ENCODE peak calls at places on chromosome 11, in ten cellular contexts. One of them, this sample, is unnamed. For H4K20me1, the result is how much of the 10 kb centered on the place peaks cover.

GRCh38 chr11:128716661-128717210 is 22.9 kb downstream of the FLI1 start:
- DNase-seq in H9: no peak
- DNase-seq in IMR-90: peak
- DNase-seq in keratinocyte: no peak
- DNase-seq in fibroblast of lung: peak
- DNase-seq in SK-N-SH: no peak
- DNase-seq in OCI-LY7: peak
- DNase-seq in Karpas-422: no peak
- DNase-seq in mammary epithelial cell: no peak
- DNase-seq in HepG2: no peak
- DNase-seq in this sample: peak

GRCh38 chr11:3849297-3849874 is 6.1 kb upstream of the STIM1 start:
- DNase-seq in OCI-LY7: peak
- DNase-seq in Karpas-422: peak
- DNase-seq in fibroblast of lung: no peak
- DNase-seq in SK-N-SH: peak
- DNase-seq in IMR-90: peak
- DNase-seq in HepG2: peak
- DNase-seq in mammary epithelial cell: peak
- DNase-seq in H9: no peak
- DNase-seq in keratinocyte: no peak
- DNase-seq in this sample: peak

GRCh38 chr11:119011476-119011875 is 6.7 kb downstream of the RPS25 start:
- DNase-seq in SK-N-SH: no peak
- DNase-seq in IMR-90: no peak
- DNase-seq in HepG2: no peak
- DNase-seq in fibroblast of lung: no peak
- DNase-seq in mammary epithelial cell: no peak
- DNase-seq in keratinocyte: no peak
- DNase-seq in H9: no peak
- DNase-seq in OCI-LY7: no peak
- DNase-seq in Karpas-422: no peak
- DNase-seq in this sample: no peak

GRCh38 chr11:71947498-71947897 is 18.7 kb downstream of the RNF121 start:
- DNase-seq in keratinocyte: no peak
- DNase-seq in fibroblast of lung: peak
- DNase-seq in mammary epithelial cell: peak
- DNase-seq in Karpas-422: no peak
- DNase-seq in HepG2: peak
- DNase-seq in IMR-90: no peak
- DNase-seq in SK-N-SH: no peak
- DNase-seq in H9: no peak
- DNase-seq in OCI-LY7: no peak
- DNase-seq in this sample: no peak

GRCh38 chr11:95659088-95659487 is 130.5 kb downstream of the FAM76B start:
- DNase-seq in HepG2: no peak
- DNase-seq in SK-N-SH: no peak
- DNase-seq in OCI-LY7: no peak
- DNase-seq in fibroblast of lung: peak
- DNase-seq in mammary epithelial cell: peak
- DNase-seq in H9: no peak
- DNase-seq in keratinocyte: no peak
- DNase-seq in IMR-90: peak
- DNase-seq in Karpas-422: no peak
- DNase-seq in this sample: no peak

GRCh38 chr11:92111291-92111690 is 113.3 kb upstream of the FAT3 start:
- DNase-seq in OCI-LY7: no peak
- DNase-seq in HepG2: no peak
- DNase-seq in Karpas-422: no peak
- DNase-seq in keratinocyte: no peak
- DNase-seq in H9: no peak
- DNase-seq in mammary epithelial cell: peak
- DNase-seq in fibroblast of lung: no peak
- DNase-seq in SK-N-SH: no peak
- DNase-seq in IMR-90: no peak
- DNase-seq in this sample: no peak

GRCh38 chr11:20360650-20361049 is 2.9 kb upstream of the HTATIP2 start:
- DNase-seq in keratinocyte: no peak
- DNase-seq in Karpas-422: no peak
- DNase-seq in SK-N-SH: no peak
- DNase-seq in fibroblast of lung: peak
- DNase-seq in HepG2: peak
- DNase-seq in IMR-90: peak
- DNase-seq in mammary epithelial cell: peak
- DNase-seq in H9: no peak
- DNase-seq in OCI-LY7: peak
- DNase-seq in this sample: peak

GRCh38 chr11:57248780-57249383 is 11.8 kb upstream of the APLNR start:
- DNase-seq in fibroblast of lung: peak
- DNase-seq in SK-N-SH: peak
- DNase-seq in keratinocyte: no peak
- DNase-seq in OCI-LY7: peak
- DNase-seq in Karpas-422: peak
- DNase-seq in mammary epithelial cell: peak
- DNase-seq in HepG2: peak
- DNase-seq in H9: peak
- DNase-seq in IMR-90: peak
- DNase-seq in this sample: peak

GRCh38 chr11:121341609-121342008 is 49.0 kb downstream of the SC5D start:
- DNase-seq in keratinocyte: no peak
- DNase-seq in Karpas-422: no peak
- DNase-seq in mammary epithelial cell: no peak
- DNase-seq in HepG2: no peak
- DNase-seq in SK-N-SH: no peak
- DNase-seq in OCI-LY7: peak
- DNase-seq in IMR-90: no peak
- DNase-seq in fibroblast of lung: no peak
- DNase-seq in H9: no peak
- DNase-seq in this sample: no peak

DNA sequence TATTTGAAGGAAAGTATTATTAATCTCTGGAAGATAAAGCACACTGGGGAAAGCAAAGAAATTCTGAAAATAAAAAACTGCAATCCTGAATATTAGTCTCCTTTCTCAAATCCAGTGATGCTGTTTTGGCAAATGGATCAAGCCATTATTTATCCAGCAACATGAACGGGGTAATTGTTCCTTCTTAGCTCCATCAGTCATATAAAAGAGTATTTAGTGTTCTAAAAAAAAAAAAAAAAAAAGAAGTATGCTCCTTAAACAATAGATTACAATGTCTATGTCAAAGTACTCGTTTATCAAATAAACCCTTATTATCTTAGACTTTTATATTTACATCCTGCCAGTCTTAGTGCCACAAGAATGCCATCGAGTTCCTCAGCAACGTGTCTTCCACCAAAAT is 1.3 kb downstream of the RDX start:
- DNase-seq in fibroblast of lung: no peak
- DNase-seq in Karpas-422: no peak
- DNase-seq in H9: no peak
- DNase-seq in HepG2: no peak
- DNase-seq in mammary epithelial cell: no peak
- DNase-seq in keratinocyte: no peak
- DNase-seq in IMR-90: no peak
- DNase-seq in OCI-LY7: no peak
- DNase-seq in SK-N-SH: no peak
- DNase-seq in this sample: no peak
- H4K20me1 ChIP-seq in fibroblast of lung: under half
- H4K20me1 ChIP-seq in Karpas-422: under half
- H4K20me1 ChIP-seq in H9: under half
- H4K20me1 ChIP-seq in HepG2: under half
- H4K20me1 ChIP-seq in mammary epithelial cell: under half
- H4K20me1 ChIP-seq in keratinocyte: under half
- H4K20me1 ChIP-seq in IMR-90: under half
- H4K20me1 ChIP-seq in OCI-LY7: under half
- H4K20me1 ChIP-seq in SK-N-SH: under half
- H4K20me1 ChIP-seq in this sample: under half

GRCh38 chr11:12815931-12816494 is 141.8 kb downstream of the TEAD1 start:
- DNase-seq in H9: no peak
- DNase-seq in IMR-90: no peak
- DNase-seq in Karpas-422: no peak
- DNase-seq in HepG2: no peak
- DNase-seq in mammary epithelial cell: no peak
- DNase-seq in keratinocyte: no peak
- DNase-seq in SK-N-SH: no peak
- DNase-seq in OCI-LY7: peak
- DNase-seq in fibroblast of lung: no peak
- DNase-seq in this sample: peak
- H4K20me1 ChIP-seq in H9: under half
- H4K20me1 ChIP-seq in IMR-90: half or more
- H4K20me1 ChIP-seq in Karpas-422: under half
- H4K20me1 ChIP-seq in HepG2: under half
- H4K20me1 ChIP-seq in mammary epithelial cell: under half
- H4K20me1 ChIP-seq in keratinocyte: under half
- H4K20me1 ChIP-seq in SK-N-SH: half or more
- H4K20me1 ChIP-seq in OCI-LY7: under half
- H4K20me1 ChIP-seq in fibroblast of lung: under half
- H4K20me1 ChIP-seq in this sample: under half

GRCh38 chr11:102402556-102402955 is 50.0 kb downstream of the TMEM123 start:
- DNase-seq in SK-N-SH: no peak
- DNase-seq in fibroblast of lung: no peak
- DNase-seq in H9: no peak
- DNase-seq in HepG2: no peak
- DNase-seq in keratinocyte: no peak
- DNase-seq in IMR-90: no peak
- DNase-seq in mammary epithelial cell: no peak
- DNase-seq in Karpas-422: no peak
- DNase-seq in OCI-LY7: no peak
- DNase-seq in this sample: no peak
- H4K20me1 ChIP-seq in SK-N-SH: under half
- H4K20me1 ChIP-seq in fibroblast of lung: under half
- H4K20me1 ChIP-seq in H9: under half
- H4K20me1 ChIP-seq in HepG2: half or more
- H4K20me1 ChIP-seq in keratinocyte: under half
- H4K20me1 ChIP-seq in IMR-90: under half
- H4K20me1 ChIP-seq in mammary epithelial cell: under half
- H4K20me1 ChIP-seq in Karpas-422: under half
- H4K20me1 ChIP-seq in OCI-LY7: under half
- H4K20me1 ChIP-seq in this sample: under half

GRCh38 chr11:23749762-23750430 is 747.0 kb upstream of the LUZP2 start:
- DNase-seq in keratinocyte: no peak
- DNase-seq in HepG2: no peak
- DNase-seq in H9: no peak
- DNase-seq in fibroblast of lung: no peak
- DNase-seq in mammary epithelial cell: no peak
- DNase-seq in OCI-LY7: no peak
- DNase-seq in IMR-90: no peak
- DNase-seq in SK-N-SH: no peak
- DNase-seq in Karpas-422: no peak
- DNase-seq in this sample: no peak

GRCh38 chr11:23751280-23751679 is 745.6 kb upstream of the LUZP2 start:
- DNase-seq in fibroblast of lung: no peak
- DNase-seq in OCI-LY7: no peak
- DNase-seq in SK-N-SH: no peak
- DNase-seq in Karpas-422: no peak
- DNase-seq in H9: no peak
- DNase-seq in HepG2: no peak
- DNase-seq in mammary epithelial cell: no peak
- DNase-seq in keratinocyte: no peak
- DNase-seq in IMR-90: no peak
- DNase-seq in this sample: no peak

GRCh38 chr11:23746896-23747295 is 750.0 kb upstream of the LUZP2 start:
- DNase-seq in mammary epithelial cell: no peak
- DNase-seq in OCI-LY7: no peak
- DNase-seq in fibroblast of lung: no peak
- DNase-seq in SK-N-SH: no peak
- DNase-seq in H9: no peak
- DNase-seq in IMR-90: no peak
- DNase-seq in Karpas-422: no peak
- DNase-seq in HepG2: no peak
- DNase-seq in keratinocyte: no peak
- DNase-seq in this sample: no peak
- H4K20me1 ChIP-seq in mammary epithelial cell: under half
- H4K20me1 ChIP-seq in OCI-LY7: under half
- H4K20me1 ChIP-seq in fibroblast of lung: under half
- H4K20me1 ChIP-seq in SK-N-SH: under half
- H4K20me1 ChIP-seq in H9: under half
- H4K20me1 ChIP-seq in IMR-90: under half
- H4K20me1 ChIP-seq in Karpas-422: under half
- H4K20me1 ChIP-seq in HepG2: under half
- H4K20me1 ChIP-seq in keratinocyte: under half
- H4K20me1 ChIP-seq in this sample: under half

GRCh38 chr11:9711454-9712307 is 47.8 kb downstream of the SWAP70 start:
- DNase-seq in IMR-90: no peak
- DNase-seq in H9: peak
- DNase-seq in mammary epithelial cell: no peak
- DNase-seq in SK-N-SH: no peak
- DNase-seq in fibroblast of lung: no peak
- DNase-seq in Karpas-422: no peak
- DNase-seq in HepG2: no peak
- DNase-seq in keratinocyte: no peak
- DNase-seq in OCI-LY7: no peak
- DNase-seq in this sample: no peak
- H4K20me1 ChIP-seq in IMR-90: under half
- H4K20me1 ChIP-seq in H9: under half
- H4K20me1 ChIP-seq in mammary epithelial cell: under half
- H4K20me1 ChIP-seq in SK-N-SH: under half
- H4K20me1 ChIP-seq in fibroblast of lung: under half
- H4K20me1 ChIP-seq in Karpas-422: under half
- H4K20me1 ChIP-seq in HepG2: under half
- H4K20me1 ChIP-seq in keratinocyte: under half
- H4K20me1 ChIP-seq in OCI-LY7: under half
- H4K20me1 ChIP-seq in this sample: under half